ENCODE peak calls at places on chromosomes 16 and 17, in ten cellular contexts. I is adrenal gland, D is lower leg skin, T is brain microvascular endothelial cell, J is lower lobe of right lung, E is PC-3, P is fibroblast of pulmonary artery, F is AG04449, X is Caco-2, G is GM12878. K is an unnamed sample.

GRCh38 chr16:8998114-8998513 is 34.4 kb upstream of the USP7 start:
- DNase-seq in G (no peak), D (no peak), F (no peak), X (no peak), P (peak), T (peak), J (no peak), I (peak), E (peak), K (peak)

GRCh38 chr17:29170682-29171081 is 9.5 kb downstream of the MYO18A start:
- DNase-seq in J (no peak), X (no peak), I (no peak), F (no peak), P (no peak), G (no peak), D (no peak), T (no peak), E (no peak), K (no peak)

GRCh38 chr16:88451586-88452484 is 1.2 kb upstream of the ZFPM1 start:
- DNase-seq in J (no peak), P (no peak), T (no peak), E (no peak), I (no peak), D (no peak), X (no peak), G (no peak), F (no peak), K (no peak)

GRCh38 chr17:36610472-36610871 is 9.1 kb downstream of the MRM1 start:
- DNase-seq in E (no peak), D (no peak), G (no peak), F (no peak), I (peak), T (no peak), X (no peak), P (no peak), J (no peak), K (peak)

GRCh38 chr16:56424791-56425438 is 430 bp downstream of the AMFR start:
- DNase-seq in X (no peak), T (no peak), F (no peak), P (no peak), G (no peak), J (peak), E (no peak), I (peak), D (peak), K (peak)

GRCh38 chr17:35569405-35569804 is 8.8 kb upstream of the SLFN14 start:
- DNase-seq in X (no peak), D (no peak), P (no peak), G (no peak), J (no peak), T (no peak), E (no peak), I (no peak), F (no peak), K (no peak)

GRCh38 chr17:75776399-75777242 is 8.0 kb upstream of the UNK start:
- DNase-seq in I (peak), D (peak), G (no peak), P (peak), E (no peak), F (no peak), X (no peak), T (no peak), J (no peak), K (peak)

GRCh38 chr17:56629450-56630187 is 36.1 kb downstream of the NOG start:
- DNase-seq in F (no peak), G (no peak), J (no peak), D (no peak), I (no peak), E (peak), X (peak), T (peak), P (peak), K (peak)

GRCh38 chr17:4499431-4500187 is 928 bp downstream of the SPNS2 start:
- DNase-seq in E (no peak), F (no peak), P (no peak), X (no peak), J (no peak), D (no peak), I (no peak), T (no peak), G (no peak), K (no peak)

GRCh38 chr17:50201226-50201854 is at the start of gene COL1A1:
- DNase-seq in D (peak), I (peak), X (peak), E (no peak), T (peak), J (no peak), F (no peak), P (peak), G (no peak), K (peak)

GRCh38 chr16:48444574-48444973 is 59.4 kb upstream of the SIAH1 start:
- DNase-seq in I (peak), D (no peak), E (peak), J (no peak), P (peak), F (no peak), X (no peak), G (no peak), T (peak), K (peak)

GRCh38 chr16:60792437-60792836 is 1243.8 kb downstream of the CDH8 start:
- DNase-seq in E (no peak), P (no peak), T (no peak), F (no peak), D (no peak), G (no peak), J (no peak), X (no peak), I (no peak), K (no peak)

GRCh38 chr17:40253565-40253964 is 34.1 kb upstream of the CDC6 start:
- DNase-seq in D (no peak), E (no peak), P (no peak), F (no peak), I (no peak), X (no peak), T (no peak), G (no peak), J (no peak), K (no peak)

GRCh38 chr17:64178011-64178825 is 48.3 kb upstream of the ERN1 start:
- DNase-seq in F (no peak), E (no peak), X (peak), J (no peak), D (no peak), G (no peak), P (no peak), I (no peak), T (no peak), K (no peak)

GRCh38 chr17:27896656-27897055 is 3.5 kb upstream of the LYRM9 start:
- DNase-seq in P (no peak), T (no peak), D (peak), E (no peak), G (no peak), X (no peak), J (no peak), I (no peak), F (no peak), K (no peak)

GRCh38 chr17:67137026-67137370 is 92.6 kb downstream of the CACNG1 start:
- DNase-seq in T (no peak), G (no peak), P (no peak), I (no peak), X (no peak), D (no peak), F (no peak), E (peak), J (no peak), K (no peak)

GRCh38 chr16:76207270-76207669 is 69.9 kb upstream of the CNTNAP4 start:
- DNase-seq in J (no peak), F (no peak), T (no peak), E (no peak), D (no peak), G (no peak), X (no peak), I (no peak), P (no peak), K (no peak)

GRCh38 chr16:46897471-46897870 is 13.3 kb downstream of the GPT2 start:
- DNase-seq in P (no peak), F (no peak), I (no peak), T (no peak), D (no peak), J (no peak), G (no peak), E (no peak), X (no peak), K (no peak)

GRCh38 chr17:40846515-40847155 is 20.4 kb downstream of the KRT12 start:
- DNase-seq in J (no peak), G (no peak), E (peak), P (no peak), X (no peak), D (no peak), F (no peak), T (no peak), I (no peak), K (peak)

GRCh38 chr17:8927395-8927794 is 38.1 kb downstream of the PIK3R5 start:
- DNase-seq in T (no peak), X (no peak), I (no peak), F (no peak), E (no peak), D (no peak), J (no peak), P (no peak), G (no peak), K (no peak)

GRCh38 chr16:79316004-79316458 is 284.5 kb downstream of the MAF start:
- DNase-seq in D (no peak), J (no peak), F (no peak), I (no peak), T (no peak), G (peak), X (no peak), E (no peak), P (no peak), K (no peak)

GRCh38 chr16:50667497-50668367 is 13.4 kb downstream of the SNX20 start:
- DNase-seq in T (no peak), X (no peak), P (no peak), I (no peak), J (no peak), E (no peak), G (no peak), D (no peak), F (no peak), K (no peak)

DNA sequence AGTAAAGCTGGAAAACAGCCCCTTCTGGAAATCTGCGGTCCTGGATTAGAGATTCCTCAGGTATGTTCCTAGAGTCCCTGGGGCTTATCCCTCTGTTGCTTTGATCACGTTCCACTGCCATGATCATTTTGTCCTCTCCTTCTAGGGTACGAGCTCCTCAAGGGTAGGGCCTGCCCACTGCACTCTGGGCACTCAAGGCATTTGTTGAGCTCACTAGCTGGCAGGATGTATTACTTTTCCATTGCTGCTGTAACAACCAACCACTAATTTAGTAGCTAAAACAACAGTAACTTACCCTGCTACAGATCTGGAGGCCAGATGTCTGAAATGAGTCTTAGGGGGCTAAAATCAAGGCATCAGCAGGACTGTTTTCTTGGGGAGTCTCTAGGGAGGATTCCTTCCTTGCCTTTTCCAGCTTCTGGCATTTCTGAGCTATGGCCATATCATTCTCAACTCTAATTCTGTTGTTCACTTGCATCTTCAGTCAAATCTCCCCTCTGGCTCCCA is 65.7 kb downstream of the ARSG start:
- DNase-seq in G (no peak), T (no peak), E (no peak), J (no peak), P (no peak), I (no peak), D (no peak), X (no peak), F (no peak), K (peak)
- H3K4me3 ChIP-seq in G (no peak), T (no peak), E (no peak), J (no peak), P (no peak), I (no peak), D (no peak), X (no peak), F (no peak), K (no peak)

GRCh38 chr16:89565506-89566372 is 5.3 kb downstream of the RPL13 start:
- DNase-seq in E (peak), D (peak), I (peak), G (no peak), P (peak), X (peak), J (peak), F (no peak), T (peak), K (peak)
- TF ChIP-seq CTCF in E (peak), D (no peak), I (peak), G (peak), P (peak), X (peak), J (peak), F (peak), T (peak), K (peak)

GRCh38 chr17:60749708-60750107 is 72.1 kb downstream of the BCAS3 start:
- DNase-seq in P (no peak), E (no peak), T (no peak), D (no peak), X (no peak), J (no peak), G (no peak), F (no peak), I (no peak), K (no peak)

GRCh38 chr17:60749050-60749449 is 71.4 kb downstream of the BCAS3 start:
- DNase-seq in E (no peak), P (no peak), T (no peak), G (no peak), J (no peak), F (no peak), I (no peak), X (no peak), D (no peak), K (no peak)

GRCh38 chr17:60745544-60745943 is 67.9 kb downstream of the BCAS3 start:
- DNase-seq in J (no peak), I (no peak), X (no peak), F (no peak), T (no peak), P (peak), D (no peak), E (peak), G (no peak), K (peak)

GRCh38 chr17:60748232-60748631 is 70.6 kb downstream of the BCAS3 start:
- DNase-seq in X (no peak), G (no peak), J (no peak), F (no peak), D (no peak), T (no peak), I (no peak), E (no peak), P (no peak), K (no peak)

DNA sequence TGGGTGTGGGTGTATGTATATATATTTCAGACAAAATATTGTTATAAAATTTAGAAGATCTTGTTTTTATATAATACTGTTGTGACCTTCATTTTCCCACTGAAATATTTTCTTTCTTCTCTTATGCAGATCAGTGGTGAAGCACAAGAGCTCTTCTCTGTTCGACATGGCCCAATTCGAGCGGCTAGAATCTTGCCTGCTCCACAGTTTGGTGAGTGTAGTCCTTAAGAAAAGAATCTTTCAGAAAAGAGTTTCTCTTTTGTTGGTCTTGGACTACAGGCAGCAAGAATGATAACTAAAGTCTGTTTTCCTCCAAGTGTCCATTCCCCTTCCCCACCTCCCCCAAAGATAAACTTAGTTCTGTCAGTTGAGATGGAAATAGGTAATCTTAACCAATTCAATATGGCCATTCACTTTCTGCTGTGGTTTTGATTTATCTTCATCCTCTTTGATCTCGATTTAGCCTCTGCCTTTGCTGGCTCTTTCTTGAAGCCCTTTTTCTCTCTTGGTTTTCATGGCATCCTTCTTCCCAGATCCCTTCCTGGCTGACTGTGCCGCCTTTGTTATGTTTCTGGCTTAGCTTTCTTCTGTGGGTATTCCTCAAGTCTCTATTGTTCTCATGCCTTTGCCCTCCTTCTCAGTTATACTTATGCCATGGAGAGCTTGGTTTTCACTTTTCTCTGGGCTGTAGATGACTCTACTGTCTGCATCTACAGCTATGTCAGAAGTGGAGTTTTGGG is 69.6 kb downstream of the BCAS3 start:
- DNase-seq in I (no peak), G (no peak), E (no peak), X (no peak), D (no peak), J (no peak), F (no peak), P (no peak), T (no peak), K (no peak)
- H3K4me3 ChIP-seq in I (no peak), G (no peak), E (no peak), X (no peak), D (no peak), J (no peak), F (no peak), P (no peak), T (no peak), K (no peak)

DNA sequence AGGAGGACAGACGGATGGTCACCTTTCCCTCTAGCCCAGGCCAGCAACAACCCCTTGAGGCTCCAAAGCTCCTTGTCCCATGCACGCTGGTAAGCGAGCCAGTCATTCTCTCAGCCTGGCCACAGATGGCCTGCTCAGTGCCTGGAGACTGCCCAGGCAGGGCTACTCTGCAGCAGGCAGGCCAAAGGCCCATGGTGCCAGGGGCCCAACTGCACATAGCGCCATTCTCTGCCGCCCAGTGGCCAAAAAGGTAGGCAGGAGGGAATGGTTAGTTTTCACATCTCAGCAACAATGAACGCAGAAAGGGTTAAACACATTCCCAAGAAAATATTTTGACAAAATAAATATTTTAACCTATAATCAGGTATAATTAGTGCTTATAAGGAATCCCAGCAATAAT is 7.7 kb upstream of the SREBF1 start:
- DNase-seq in E (no peak), X (no peak), P (no peak), J (no peak), D (no peak), G (no peak), I (no peak), T (no peak), F (no peak), K (no peak)
- TF ChIP-seq CTCF in E (no peak), X (no peak), P (no peak), J (no peak), D (no peak), G (no peak), I (no peak), T (no peak), F (no peak), K (no peak)

GRCh38 chr16:1312459-1312801 is 3.0 kb downstream of the UBE2I start:
- DNase-seq in P (no peak), G (no peak), T (no peak), J (no peak), E (no peak), F (no peak), X (no peak), D (no peak), I (no peak), K (no peak)
- H3K4me3 ChIP-seq in P (no peak), G (peak), T (no peak), J (peak), E (no peak), F (no peak), X (no peak), D (no peak), I (no peak), K (peak)

GRCh38 chr17:82241926-82242697 is 13.3 kb downstream of the SLC16A3 start:
- DNase-seq in T (no peak), F (no peak), E (peak), D (no peak), P (no peak), J (no peak), I (peak), G (no peak), X (no peak), K (peak)
- TF ChIP-seq CTCF in T (no peak), F (no peak), E (no peak), D (no peak), P (no peak), J (no peak), I (no peak), G (no peak), X (no peak), K (no peak)

GRCh38 chr17:6780001-6780400 is 4.0 kb downstream of the FBXO39 start:
- DNase-seq in J (no peak), T (no peak), F (no peak), I (no peak), X (no peak), D (no peak), E (no peak), G (no peak), P (no peak), K (no peak)

GRCh38 chr17:6780886-6781285 is 4.9 kb downstream of the FBXO39 start:
- DNase-seq in F (no peak), T (no peak), I (no peak), D (no peak), J (no peak), X (no peak), G (no peak), P (peak), E (no peak), K (no peak)

GRCh38 chr17:6779411-6779810 is 3.4 kb downstream of the FBXO39 start:
- DNase-seq in T (no peak), X (no peak), D (no peak), F (no peak), J (no peak), E (no peak), P (no peak), G (no peak), I (no peak), K (no peak)

GRCh38 chr17:6772016-6772415 is 4.0 kb upstream of the FBXO39 start:
- DNase-seq in P (no peak), G (no peak), J (no peak), X (no peak), D (no peak), T (no peak), I (no peak), E (no peak), F (no peak), K (no peak)

GRCh38 chr17:6775871-6776405 is at the start of gene FBXO39:
- DNase-seq in I (no peak), E (no peak), G (no peak), P (peak), F (no peak), D (no peak), T (no peak), J (peak), X (no peak), K (no peak)
- H3K4me3 ChIP-seq in I (no peak), E (no peak), G (no peak), P (no peak), F (no peak), D (no peak), T (no peak), J (no peak), X (no peak), K (no peak)

K was measured in fibroblast of mammary gland.